ENCODE peak calls at places on chromosomes 5 and 9, in ten cellular contexts. D, J, E, K, A, P, W, Q, M and R are unnamed samples.

GRCh38 chr5:32507738-32508434 is 63.3 kb upstream of the ZFR start:
- DNase-seq in D (no peak), J (peak), E (no peak), K (no peak), A (no peak), P (no peak), W (no peak), Q (no peak), M (peak), R (no peak)

GRCh38 chr9:115681599-115681998 is 472.0 kb upstream of the PAPPA start:
- DNase-seq in D (no peak), J (no peak), E (no peak), K (no peak), A (no peak), P (no peak), W (no peak), Q (no peak), M (no peak), R (no peak)

GRCh38 chr5:147464211-147464610 is 45.7 kb downstream of the DPYSL3 start:
- DNase-seq in D (peak), J (peak), E (no peak), K (no peak), A (no peak), P (no peak), W (no peak), Q (no peak), M (peak), R (no peak)

GRCh38 chr5:124742983-124743533 is 3.4 kb downstream of the ZNF608 start:
- DNase-seq in D (no peak), J (peak), E (no peak), K (no peak), A (no peak), P (peak), W (no peak), Q (peak), M (peak), R (no peak)

GRCh38 chr9:121974421-121974820 is 118.7 kb downstream of the TTLL11 start:
- DNase-seq in D (no peak), J (no peak), E (no peak), K (no peak), A (no peak), P (no peak), W (no peak), Q (no peak), M (no peak), R (no peak)

GRCh38 chr5:77437194-77437593 is 54.9 kb downstream of the WDR41 start:
- DNase-seq in D (peak), J (no peak), E (no peak), K (no peak), A (no peak), P (no peak), W (peak), Q (no peak), M (no peak), R (no peak)

GRCh38 chr5:38595149-38595725 is 38.8 kb upstream of the LIFR start:
- DNase-seq in D (no peak), J (peak), E (no peak), K (no peak), A (no peak), P (no peak), W (no peak), Q (no peak), M (peak), R (no peak)

GRCh38 chr5:151595411-151595826 is 4.3 kb upstream of the FAT2 start:
- DNase-seq in D (no peak), J (no peak), E (no peak), K (no peak), A (no peak), P (peak), W (no peak), Q (no peak), M (no peak), R (no peak)

GRCh38 chr5:61768692-61769281 is 436.7 kb downstream of the ZSWIM6 start:
- DNase-seq in D (peak), J (peak), E (no peak), K (no peak), A (no peak), P (no peak), W (peak), Q (no peak), M (peak), R (no peak)

GRCh38 chr9:113976915-113977314 is 100.8 kb downstream of the ZNF618 start:
- DNase-seq in D (no peak), J (no peak), E (no peak), K (no peak), A (no peak), P (no peak), W (no peak), Q (no peak), M (no peak), R (no peak)

GRCh38 chr9:98783518-98784226 is 12.7 kb downstream of the ANKS6 start:
- DNase-seq in D (no peak), J (no peak), E (no peak), K (no peak), A (no peak), P (no peak), W (no peak), Q (no peak), M (no peak), R (peak)

GRCh38 chr9:82101475-82101874 is 112.9 kb downstream of the SPATA31D1 start:
- DNase-seq in D (no peak), J (no peak), E (no peak), K (no peak), A (no peak), P (no peak), W (no peak), Q (no peak), M (no peak), R (no peak)

GRCh38 chr9:2802494-2802921 is 41.4 kb downstream of the PUM3 start:
- DNase-seq in D (no peak), J (no peak), E (no peak), K (no peak), A (no peak), P (no peak), W (no peak), Q (no peak), M (peak), R (no peak)

GRCh38 chr5:28766565-28767158 is 1728.3 kb upstream of the CDH9 start:
- DNase-seq in D (peak), J (peak), E (no peak), K (no peak), A (peak), P (no peak), W (peak), Q (no peak), M (peak), R (no peak)

GRCh38 chr5:98443916-98444315 is 329.5 kb upstream of the RGMB start:
- DNase-seq in D (no peak), J (no peak), E (no peak), K (no peak), A (no peak), P (no peak), W (no peak), Q (no peak), M (no peak), R (no peak)

GRCh38 chr9:129944501-129945116 is 98.4 kb downstream of the FNBP1 start:
- DNase-seq in D (no peak), J (no peak), E (no peak), K (peak), A (peak), P (no peak), W (no peak), Q (no peak), M (no peak), R (no peak)

GRCh38 chr5:171845857-171846785 is 60.5 kb downstream of the SMIM23 start:
- DNase-seq in D (no peak), J (peak), E (no peak), K (no peak), A (no peak), P (no peak), W (no peak), Q (no peak), M (peak), R (no peak)

GRCh38 chr5:56910123-56910951 is 941 bp downstream of the SETD9 start:
- DNase-seq in D (no peak), J (no peak), E (peak), K (no peak), A (no peak), P (no peak), W (peak), Q (peak), M (peak), R (peak)

GRCh38 chr5:138349842-138350635 is 2.4 kb upstream of the KDM3B start:
- DNase-seq in D (no peak), J (no peak), E (no peak), K (no peak), A (no peak), P (no peak), W (no peak), Q (no peak), M (peak), R (no peak)

GRCh38 chr9:117265253-117265652 is 149.6 kb downstream of the ASTN2 start:
- DNase-seq in D (no peak), J (no peak), E (no peak), K (no peak), A (no peak), P (no peak), W (no peak), Q (no peak), M (no peak), R (no peak)

GRCh38 chr9:16258708-16259107 is 611.8 kb downstream of the BNC2 start:
- DNase-seq in D (no peak), J (no peak), E (no peak), K (no peak), A (no peak), P (no peak), W (no peak), Q (no peak), M (no peak), R (no peak)

GRCh38 chr5:90161399-90161798 is 248.2 kb downstream of the CETN3 start:
- DNase-seq in D (peak), J (peak), E (no peak), K (no peak), A (no peak), P (no peak), W (peak), Q (peak), M (peak), R (peak)

GRCh38 chr5:168015506-168015905 is 275.9 kb upstream of the WWC1 start:
- DNase-seq in D (no peak), J (no peak), E (no peak), K (no peak), A (no peak), P (no peak), W (no peak), Q (no peak), M (peak), R (no peak)

GRCh38 chr5:137158691-137159090 is 340.4 kb downstream of the SPOCK1 start:
- DNase-seq in D (no peak), J (no peak), E (no peak), K (no peak), A (no peak), P (no peak), W (no peak), Q (no peak), M (no peak), R (no peak)

GRCh38 chr9:135604437-135605237 is 34.7 kb downstream of the GLT6D1 start:
- DNase-seq in D (no peak), J (no peak), E (peak), K (no peak), A (no peak), P (no peak), W (peak), Q (no peak), M (no peak), R (peak)

DNA sequence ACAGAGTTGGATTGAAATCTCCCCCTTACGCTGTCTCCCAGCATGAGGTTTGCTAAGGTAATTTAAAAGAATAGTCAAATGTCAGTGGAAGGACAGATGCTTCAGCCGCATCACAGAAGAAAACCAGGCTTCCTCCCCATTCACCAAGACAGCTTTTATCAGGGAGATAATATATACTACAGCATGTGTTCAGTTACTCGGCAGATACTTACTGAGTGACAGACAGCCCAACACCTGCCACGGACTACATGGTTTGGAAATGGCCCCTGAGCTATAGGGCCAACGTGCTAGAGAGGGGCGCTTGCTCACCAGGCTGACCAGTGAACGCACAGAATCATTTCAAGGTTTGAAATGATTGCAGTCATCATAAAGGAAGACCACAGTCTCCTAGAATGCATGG is 137.0 kb downstream of the ADAMTS16 start:
- DNase-seq in D (no peak), J (no peak), E (no peak), K (no peak), A (no peak), P (no peak), W (peak), Q (no peak), M (no peak), R (no peak)
- H3K27ac ChIP-seq in D (no peak), J (no peak), E (no peak), K (no peak), A (no peak), P (no peak), W (no peak), Q (no peak), M (no peak), R (no peak)

DNA sequence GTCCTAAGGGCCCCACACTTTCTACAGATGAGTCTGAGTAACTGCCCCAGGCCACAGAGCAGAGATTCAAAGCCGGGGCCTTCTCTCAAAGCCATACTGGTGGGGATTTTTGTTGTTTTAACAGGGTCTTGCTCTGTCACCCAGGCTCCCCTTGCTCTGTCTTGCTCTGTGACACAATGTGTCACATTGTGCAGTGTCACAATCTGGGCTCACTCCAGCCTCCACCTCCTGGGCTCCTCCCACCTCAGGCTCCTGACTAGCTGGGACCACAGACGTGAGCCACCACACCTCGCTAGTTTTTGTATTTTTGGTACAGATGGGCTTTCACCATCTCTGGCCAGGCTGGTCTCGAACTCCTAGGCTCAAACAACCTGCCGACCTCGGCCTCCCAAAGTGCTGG is 8.6 kb downstream of the AGPAT2 start:
- DNase-seq in D (no peak), J (no peak), E (no peak), K (no peak), A (no peak), P (no peak), W (no peak), Q (no peak), M (no peak), R (no peak)
- H3K27ac ChIP-seq in D (no peak), J (no peak), E (no peak), K (no peak), A (no peak), P (no peak), W (no peak), Q (no peak), M (no peak), R (no peak)

GRCh38 chr5:109874108-109874507 is 184.4 kb downstream of the MAN2A1 start:
- DNase-seq in D (no peak), J (no peak), E (no peak), K (no peak), A (no peak), P (no peak), W (no peak), Q (no peak), M (no peak), R (no peak)

GRCh38 chr5:109877670-109878045 is 187.9 kb downstream of the MAN2A1 start:
- DNase-seq in D (no peak), J (no peak), E (no peak), K (no peak), A (no peak), P (no peak), W (no peak), Q (no peak), M (peak), R (no peak)

GRCh38 chr5:109876030-109876726 is 186.5 kb downstream of the MAN2A1 start:
- DNase-seq in D (no peak), J (no peak), E (no peak), K (no peak), A (no peak), P (no peak), W (no peak), Q (no peak), M (no peak), R (no peak)

GRCh38 chr5:109878887-109879286 is 189.2 kb downstream of the MAN2A1 start:
- DNase-seq in D (no peak), J (no peak), E (no peak), K (no peak), A (no peak), P (no peak), W (no peak), Q (no peak), M (no peak), R (no peak)

DNA sequence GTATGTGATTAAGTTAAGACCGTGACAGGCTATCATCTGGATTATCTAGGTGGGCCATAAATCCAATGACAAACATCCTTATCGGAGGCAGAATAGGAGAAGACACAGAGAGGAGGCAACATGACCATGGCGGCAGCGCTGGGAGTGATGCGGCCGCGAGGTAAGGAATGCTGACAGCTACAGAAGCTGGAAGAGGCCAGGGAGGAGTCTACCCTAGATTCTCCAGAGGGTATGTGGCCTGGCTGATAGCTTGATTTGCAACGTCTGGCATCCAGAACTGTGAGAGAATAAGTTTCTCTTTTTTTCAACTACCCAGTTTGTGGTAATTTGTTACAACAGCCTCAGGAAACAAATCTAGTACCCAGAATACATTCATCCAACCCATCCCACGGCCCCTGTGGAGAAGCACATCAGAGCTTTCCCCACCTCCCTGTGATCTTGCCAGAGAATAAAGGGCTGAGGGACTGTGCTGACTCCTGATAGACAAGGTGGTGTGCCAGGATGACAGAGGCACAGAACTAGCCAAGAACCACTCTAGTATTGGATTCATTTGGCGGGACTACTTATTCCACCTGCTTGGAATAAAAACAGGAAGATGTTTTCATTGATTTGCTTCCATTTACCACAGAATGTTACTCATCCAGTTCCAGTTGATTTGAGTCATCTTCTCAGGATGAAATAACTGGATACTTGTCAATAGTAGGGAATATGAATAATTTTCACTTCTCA is 187.4 kb downstream of the MAN2A1 start:
- DNase-seq in D (no peak), J (peak), E (no peak), K (no peak), A (no peak), P (no peak), W (no peak), Q (no peak), M (peak), R (no peak)
- H3K27ac ChIP-seq in D (no peak), J (no peak), E (no peak), K (no peak), A (no peak), P (peak), W (peak), Q (no peak), M (no peak), R (no peak)

DNA sequence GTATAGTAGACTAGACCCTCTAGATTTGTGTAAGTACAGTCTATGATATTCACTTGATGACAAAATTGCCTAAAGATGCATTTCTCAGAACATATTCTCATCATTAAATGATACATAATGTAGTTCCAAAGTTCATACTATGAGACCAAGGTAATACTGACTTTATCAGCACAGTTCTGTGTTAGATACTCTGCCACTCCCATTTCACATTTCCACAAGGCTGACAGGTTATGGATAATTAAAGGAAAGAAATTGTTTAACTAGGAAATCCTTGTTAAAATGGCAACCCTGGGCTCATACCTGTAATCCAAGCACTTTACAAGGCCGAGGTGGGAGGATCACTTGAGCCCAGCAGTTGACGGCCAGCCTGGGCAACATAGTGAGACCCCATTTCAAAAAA is 33.6 kb downstream of the TYRP1 start:
- DNase-seq in D (no peak), J (no peak), E (no peak), K (no peak), A (no peak), P (no peak), W (no peak), Q (no peak), M (no peak), R (no peak)
- H3K27ac ChIP-seq in D (no peak), J (no peak), E (no peak), K (no peak), A (no peak), P (no peak), W (no peak), Q (no peak), M (no peak), R (no peak)

GRCh38 chr5:673837-674629 is 19.1 kb downstream of the TPPP start:
- DNase-seq in D (no peak), J (no peak), E (peak), K (no peak), A (no peak), P (no peak), W (no peak), Q (peak), M (peak), R (peak)

GRCh38 chr5:673140-673836 is 19.9 kb downstream of the TPPP start:
- DNase-seq in D (no peak), J (no peak), E (peak), K (no peak), A (no peak), P (no peak), W (peak), Q (no peak), M (no peak), R (peak)

GRCh38 chr5:671459-672328 is 21.5 kb downstream of the TPPP start:
- DNase-seq in D (peak), J (peak), E (peak), K (peak), A (no peak), P (no peak), W (peak), Q (peak), M (peak), R (peak)

GRCh38 chr5:670396-671270 is 22.5 kb downstream of the TPPP start:
- DNase-seq in D (no peak), J (no peak), E (peak), K (no peak), A (no peak), P (no peak), W (peak), Q (no peak), M (no peak), R (peak)

DNA sequence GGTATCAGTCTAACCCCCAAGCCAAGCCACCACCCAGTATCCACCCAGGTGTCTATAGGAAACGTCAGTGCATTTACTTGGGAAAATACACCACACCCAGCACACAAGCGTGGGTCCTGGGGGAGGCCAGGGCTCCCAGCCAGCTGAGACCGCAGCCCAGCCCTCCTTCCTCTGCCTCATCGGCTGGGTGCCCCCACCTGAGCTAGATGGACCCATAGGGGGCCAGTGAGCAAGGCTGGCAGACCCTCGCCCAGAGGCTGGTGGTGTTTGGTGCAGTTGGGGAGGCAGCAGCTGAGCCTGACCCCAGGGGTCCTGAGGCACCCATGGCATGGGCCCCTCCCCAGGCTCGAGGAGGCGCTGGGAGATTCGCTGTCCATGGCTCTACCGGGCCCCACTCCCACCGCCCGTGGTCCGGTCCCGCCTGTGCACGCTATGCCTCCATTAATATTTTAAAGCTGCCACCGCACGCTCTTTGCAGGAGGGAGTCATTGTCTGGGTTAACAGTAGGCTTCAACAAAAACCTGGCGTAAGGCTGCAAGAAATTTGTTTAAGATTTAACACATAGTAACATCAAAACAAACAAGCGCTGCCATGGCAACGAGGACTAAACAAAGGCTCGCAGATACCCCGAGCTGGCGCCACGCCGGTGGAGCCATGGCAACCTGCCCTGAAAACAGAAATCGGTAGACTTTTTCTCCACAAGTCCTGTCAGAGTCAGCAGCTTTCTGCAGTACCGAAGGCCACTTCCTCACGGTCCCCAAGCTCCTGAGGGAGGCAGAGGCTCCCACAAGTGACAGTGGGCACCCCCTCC is 20.6 kb downstream of the TPPP start:
- DNase-seq in D (peak), J (peak), E (peak), K (peak), A (no peak), P (peak), W (peak), Q (peak), M (peak), R (peak)
- H3K27ac ChIP-seq in D (no peak), J (peak), E (no peak), K (no peak), A (no peak), P (no peak), W (no peak), Q (no peak), M (no peak), R (no peak)

GRCh38 chr5:95669540-95669939 is 13.3 kb downstream of the SPATA9 start:
- DNase-seq in D (no peak), J (peak), E (peak), K (no peak), A (no peak), P (peak), W (no peak), Q (peak), M (peak), R (peak)
- H3K27ac ChIP-seq in D (peak), J (peak), E (no peak), K (no peak), A (no peak), P (peak), W (peak), Q (no peak), M (peak), R (no peak)